ENCODE peak calls at places on chromosomes 1 and 21, in six cellular contexts. One of them, this sample, is unnamed.
A peak's percentile ranks its signal among the peaks of the same experiment; 100 is the strongest.

GRCh38 chr1:181910905-181911304 is 150.6 kb downstream of the ZNF648 start:
- DNase-seq in fibroblast of lung: no peak
- DNase-seq in HS-27A: no peak
- DNase-seq in body of pancreas: no peak
- DNase-seq in left cardiac atrium: no peak
- DNase-seq in CD4-positive, alpha-beta memory T cell: no peak
- DNase-seq in this sample: no peak

GRCh38 chr21:45496968-45497845 is 45.0 kb downstream of the SLC19A1 start:
- DNase-seq in fibroblast of lung: no peak
- DNase-seq in HS-27A: no peak
- DNase-seq in body of pancreas: no peak
- DNase-seq in left cardiac atrium: peak; percentile 22
- DNase-seq in CD4-positive, alpha-beta memory T cell: no peak
- DNase-seq in this sample: peak; percentile 72

GRCh38 chr1:237556911-237557310 is 333.8 kb downstream of the ZP4 start:
- DNase-seq in fibroblast of lung: no peak
- DNase-seq in HS-27A: no peak
- DNase-seq in body of pancreas: no peak
- DNase-seq in left cardiac atrium: no peak
- DNase-seq in CD4-positive, alpha-beta memory T cell: no peak
- DNase-seq in this sample: no peak

GRCh38 chr1:27292111-27292510 is 29.9 kb upstream of the TMEM222 start:
- DNase-seq in fibroblast of lung: peak; percentile 40
- DNase-seq in HS-27A: no peak
- DNase-seq in body of pancreas: peak; percentile 21
- DNase-seq in left cardiac atrium: no peak
- DNase-seq in CD4-positive, alpha-beta memory T cell: no peak
- DNase-seq in this sample: no peak

GRCh38 chr1:117646007-117646913 is 40.4 kb downstream of the TENT5C start:
- DNase-seq in fibroblast of lung: no peak
- DNase-seq in HS-27A: no peak
- DNase-seq in body of pancreas: no peak
- DNase-seq in left cardiac atrium: no peak
- DNase-seq in CD4-positive, alpha-beta memory T cell: no peak
- DNase-seq in this sample: no peak

GRCh38 chr1:173190101-173190895 is 16.8 kb downstream of the TNFSF4 start:
- DNase-seq in fibroblast of lung: peak; percentile 90
- DNase-seq in HS-27A: peak; percentile 92
- DNase-seq in body of pancreas: peak; percentile 93
- DNase-seq in left cardiac atrium: peak; percentile 85
- DNase-seq in CD4-positive, alpha-beta memory T cell: no peak
- DNase-seq in this sample: peak; percentile 87

GRCh38 chr1:212690816-212691403 is 8.7 kb downstream of the BATF3 start:
- DNase-seq in fibroblast of lung: no peak
- DNase-seq in HS-27A: no peak
- DNase-seq in body of pancreas: no peak
- DNase-seq in left cardiac atrium: no peak
- DNase-seq in CD4-positive, alpha-beta memory T cell: no peak
- DNase-seq in this sample: no peak

GRCh38 chr1:22689505-22689904 is 21.1 kb upstream of the EPHB2 start:
- DNase-seq in fibroblast of lung: peak; percentile 96
- DNase-seq in HS-27A: peak; percentile 23
- DNase-seq in body of pancreas: no peak
- DNase-seq in left cardiac atrium: no peak
- DNase-seq in CD4-positive, alpha-beta memory T cell: no peak
- DNase-seq in this sample: no peak

GRCh38 chr1:44532567-44532944 is 127.5 kb downstream of the RNF220 start:
- DNase-seq in fibroblast of lung: no peak
- DNase-seq in HS-27A: no peak
- DNase-seq in body of pancreas: no peak
- DNase-seq in left cardiac atrium: no peak
- DNase-seq in CD4-positive, alpha-beta memory T cell: no peak
- DNase-seq in this sample: no peak

GRCh38 chr1:204417231-204417997 is 5.8 kb upstream of the PPP1R15B start:
- DNase-seq in fibroblast of lung: peak; percentile 98
- DNase-seq in HS-27A: peak; percentile 93
- DNase-seq in body of pancreas: peak; percentile 93
- DNase-seq in left cardiac atrium: peak; percentile 72
- DNase-seq in CD4-positive, alpha-beta memory T cell: no peak
- DNase-seq in this sample: peak; percentile 82

GRCh38 chr1:232308616-232309015 is 321.3 kb downstream of the SIPA1L2 start:
- DNase-seq in fibroblast of lung: no peak
- DNase-seq in HS-27A: no peak
- DNase-seq in body of pancreas: no peak
- DNase-seq in left cardiac atrium: no peak
- DNase-seq in CD4-positive, alpha-beta memory T cell: no peak
- DNase-seq in this sample: no peak

GRCh38 chr1:154352581-154353459 is 27.5 kb downstream of the ATP8B2 start:
- DNase-seq in fibroblast of lung: peak; percentile 59
- DNase-seq in HS-27A: no peak
- DNase-seq in body of pancreas: peak; percentile 68
- DNase-seq in left cardiac atrium: peak; percentile 62
- DNase-seq in CD4-positive, alpha-beta memory T cell: peak; percentile 44
- DNase-seq in this sample: peak; percentile 70

GRCh38 chr1:205568469-205569361 is 63.1 kb downstream of the ELK4 start:
- DNase-seq in fibroblast of lung: peak; percentile 6
- DNase-seq in HS-27A: no peak
- DNase-seq in body of pancreas: no peak
- DNase-seq in left cardiac atrium: no peak
- DNase-seq in CD4-positive, alpha-beta memory T cell: no peak
- DNase-seq in this sample: no peak

GRCh38 chr1:32521165-32521564 is 18.1 kb upstream of the ZBTB8A start:
- DNase-seq in fibroblast of lung: no peak
- DNase-seq in HS-27A: no peak
- DNase-seq in body of pancreas: no peak
- DNase-seq in left cardiac atrium: no peak
- DNase-seq in CD4-positive, alpha-beta memory T cell: no peak
- DNase-seq in this sample: no peak

GRCh38 chr21:39003982-39004775 is 179.1 kb downstream of the PSMG1 start:
- DNase-seq in fibroblast of lung: peak; percentile 39
- DNase-seq in HS-27A: no peak
- DNase-seq in body of pancreas: peak; percentile 43
- DNase-seq in left cardiac atrium: peak; percentile 41
- DNase-seq in CD4-positive, alpha-beta memory T cell: no peak
- DNase-seq in this sample: no peak